ENCODE peak calls at places on chromosome 2, in five cellular contexts. One of them, this sample, is unnamed.

GRCh38 chr2:16522031-16522818 is 143.4 kb downstream of the CYRIA start:
- DNase-seq in GM12878: no peak
- DNase-seq in HCT116: no peak
- DNase-seq in breast epithelium: no peak
- DNase-seq in stomach: no peak
- DNase-seq in this sample: no peak

GRCh38 chr2:8162602-8163001 is 519.3 kb upstream of the ID2 start:
- DNase-seq in breast epithelium: no peak
- DNase-seq in HCT116: no peak
- DNase-seq in GM12878: no peak
- DNase-seq in stomach: no peak
- DNase-seq in this sample: no peak

GRCh38 chr2:96533292-96534073 is 3.1 kb upstream of the ARID5A start:
- DNase-seq in GM12878: no peak
- DNase-seq in HCT116: no peak
- DNase-seq in stomach: peak
- DNase-seq in breast epithelium: peak
- DNase-seq in this sample: peak

GRCh38 chr2:213021971-213022899 is 129.2 kb downstream of the IKZF2 start:
- DNase-seq in stomach: no peak
- DNase-seq in HCT116: no peak
- DNase-seq in GM12878: peak
- DNase-seq in breast epithelium: no peak
- DNase-seq in this sample: no peak

GRCh38 chr2:198168651-198169050 is 364.3 kb downstream of the PLCL1 start:
- DNase-seq in stomach: no peak
- DNase-seq in GM12878: no peak
- DNase-seq in breast epithelium: no peak
- DNase-seq in HCT116: no peak
- DNase-seq in this sample: no peak

GRCh38 chr2:5111581-5111980 is 580.6 kb upstream of the SOX11 start:
- DNase-seq in HCT116: no peak
- DNase-seq in GM12878: no peak
- DNase-seq in breast epithelium: peak
- DNase-seq in stomach: no peak
- DNase-seq in this sample: no peak

GRCh38 chr2:27154990-27155615 is 6.3 kb downstream of the TCF23 start:
- DNase-seq in HCT116: no peak
- DNase-seq in stomach: no peak
- DNase-seq in GM12878: no peak
- DNase-seq in breast epithelium: no peak
- DNase-seq in this sample: no peak

GRCh38 chr2:53353372-53354111 is 414.1 kb upstream of the CHAC2 start:
- DNase-seq in HCT116: peak
- DNase-seq in GM12878: no peak
- DNase-seq in stomach: no peak
- DNase-seq in breast epithelium: no peak
- DNase-seq in this sample: no peak

GRCh38 chr2:100903534-100904258 is 83.8 kb downstream of the NPAS2 start:
- DNase-seq in HCT116: no peak
- DNase-seq in breast epithelium: peak
- DNase-seq in GM12878: no peak
- DNase-seq in stomach: no peak
- DNase-seq in this sample: no peak

GRCh38 chr2:28610583-28611201 is 114.8 kb downstream of the PLB1 start:
- DNase-seq in stomach: peak
- DNase-seq in HCT116: peak
- DNase-seq in breast epithelium: peak
- DNase-seq in GM12878: no peak
- DNase-seq in this sample: no peak

GRCh38 chr2:25337276-25337675 is 4.4 kb downstream of the DNMT3A start:
- DNase-seq in HCT116: no peak
- DNase-seq in stomach: no peak
- DNase-seq in GM12878: no peak
- DNase-seq in breast epithelium: no peak
- DNase-seq in this sample: no peak

GRCh38 chr2:188975497-188976102 is 1.4 kb downstream of the COL3A1 start:
- DNase-seq in GM12878: no peak
- DNase-seq in breast epithelium: no peak
- DNase-seq in HCT116: no peak
- DNase-seq in stomach: no peak
- DNase-seq in this sample: no peak

GRCh38 chr2:65353046-65353445 is 79.4 kb downstream of the SPRED2 start:
- DNase-seq in breast epithelium: no peak
- DNase-seq in GM12878: no peak
- DNase-seq in stomach: no peak
- DNase-seq in HCT116: no peak
- DNase-seq in this sample: no peak

GRCh38 chr2:9430316-9431293 is 7.2 kb downstream of the CPSF3 start:
- DNase-seq in HCT116: no peak
- DNase-seq in breast epithelium: no peak
- DNase-seq in GM12878: no peak
- DNase-seq in stomach: no peak
- DNase-seq in this sample: no peak

GRCh38 chr2:133062174-133062573 is 392.2 kb upstream of the LYPD1 start:
- DNase-seq in GM12878: no peak
- DNase-seq in breast epithelium: no peak
- DNase-seq in stomach: no peak
- DNase-seq in HCT116: no peak
- DNase-seq in this sample: no peak

GRCh38 chr2:223366566-223366965 is 235.6 kb downstream of the SCG2 start:
- DNase-seq in breast epithelium: no peak
- DNase-seq in stomach: no peak
- DNase-seq in HCT116: no peak
- DNase-seq in GM12878: no peak
- DNase-seq in this sample: no peak

GRCh38 chr2:110755494-110756078 is 23.2 kb downstream of the ACOXL start:
- DNase-seq in breast epithelium: no peak
- DNase-seq in stomach: no peak
- DNase-seq in HCT116: no peak
- DNase-seq in GM12878: no peak
- DNase-seq in this sample: no peak

GRCh38 chr2:68730828-68731227 is 3.8 kb upstream of the ARHGAP25 start:
- DNase-seq in stomach: no peak
- DNase-seq in HCT116: no peak
- DNase-seq in GM12878: no peak
- DNase-seq in breast epithelium: no peak
- DNase-seq in this sample: no peak

GRCh38 chr2:14533106-14533757 is 99.3 kb upstream of the LRATD1 start:
- DNase-seq in breast epithelium: no peak
- DNase-seq in stomach: no peak
- DNase-seq in GM12878: no peak
- DNase-seq in HCT116: no peak
- DNase-seq in this sample: no peak

GRCh38 chr2:19739256-19739655 is 162.5 kb downstream of the TTC32 start:
- DNase-seq in breast epithelium: no peak
- DNase-seq in GM12878: no peak
- DNase-seq in HCT116: no peak
- DNase-seq in stomach: no peak
- DNase-seq in this sample: no peak

GRCh38 chr2:236557894-236558532 is 11.6 kb upstream of the ACKR3 start:
- DNase-seq in GM12878: no peak
- DNase-seq in breast epithelium: no peak
- DNase-seq in stomach: no peak
- DNase-seq in HCT116: no peak
- DNase-seq in this sample: no peak

GRCh38 chr2:61439241-61440002 is 31.5 kb downstream of the USP34 start:
- DNase-seq in stomach: peak
- DNase-seq in HCT116: no peak
- DNase-seq in GM12878: no peak
- DNase-seq in breast epithelium: no peak
- DNase-seq in this sample: no peak

GRCh38 chr2:211187602-211188001 is 631.2 kb downstream of the CPS1 start:
- DNase-seq in GM12878: no peak
- DNase-seq in HCT116: no peak
- DNase-seq in stomach: no peak
- DNase-seq in breast epithelium: no peak
- DNase-seq in this sample: no peak

GRCh38 chr2:237482485-237482884 is 4.6 kb upstream of the MLPH start:
- DNase-seq in breast epithelium: peak
- DNase-seq in stomach: peak
- DNase-seq in GM12878: no peak
- DNase-seq in HCT116: no peak
- DNase-seq in this sample: no peak

GRCh38 chr2:167582619-167583018 is 664.8 kb downstream of the STK39 start:
- DNase-seq in stomach: no peak
- DNase-seq in HCT116: no peak
- DNase-seq in GM12878: no peak
- DNase-seq in breast epithelium: no peak
- DNase-seq in this sample: no peak

GRCh38 chr2:240839152-240840143 is 19.4 kb upstream of the KIF1A start:
- DNase-seq in stomach: no peak
- DNase-seq in GM12878: no peak
- DNase-seq in HCT116: no peak
- DNase-seq in breast epithelium: no peak
- DNase-seq in this sample: no peak

DNA sequence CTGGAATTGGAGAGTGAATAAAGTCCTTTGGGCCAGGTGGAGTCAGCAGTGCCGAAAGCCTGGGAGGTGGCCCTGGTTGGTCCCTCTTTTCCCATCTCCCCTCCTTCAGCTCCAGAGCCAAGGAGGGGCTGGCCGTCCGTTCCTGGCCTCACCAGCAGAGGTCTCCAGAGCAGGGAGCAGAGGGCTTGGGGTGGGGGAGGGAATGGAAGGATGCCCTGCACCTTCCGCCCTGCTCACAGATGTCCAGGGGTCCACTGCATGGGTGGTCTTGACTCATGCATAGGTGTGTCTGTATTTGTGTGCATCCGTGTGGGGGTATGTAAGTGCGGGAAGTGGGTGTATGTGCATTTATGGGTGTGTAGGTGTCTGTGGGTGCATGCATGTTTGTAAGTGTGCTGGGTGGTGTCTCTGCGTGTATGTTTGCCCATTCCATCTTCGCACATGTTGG is 201.9 kb downstream of the ZFP36L2 start:
- DNase-seq in GM12878: no peak
- DNase-seq in breast epithelium: no peak
- DNase-seq in stomach: peak
- DNase-seq in HCT116: peak
- DNase-seq in this sample: peak
- TF ChIP-seq POLR2AphosphoS5 in GM12878: no peak
- TF ChIP-seq POLR2AphosphoS5 in breast epithelium: no peak
- TF ChIP-seq POLR2AphosphoS5 in stomach: no peak
- TF ChIP-seq POLR2AphosphoS5 in HCT116: no peak
- TF ChIP-seq POLR2AphosphoS5 in this sample: no peak

GRCh38 chr2:127422631-127423475 is 4.6 kb downstream of the PROC start:
- DNase-seq in breast epithelium: peak
- DNase-seq in GM12878: no peak
- DNase-seq in HCT116: no peak
- DNase-seq in stomach: peak
- DNase-seq in this sample: peak

GRCh38 chr2:127425540-127426490 is 7.6 kb downstream of the PROC start:
- DNase-seq in breast epithelium: peak
- DNase-seq in HCT116: no peak
- DNase-seq in stomach: no peak
- DNase-seq in GM12878: no peak
- DNase-seq in this sample: no peak

GRCh38 chr2:127423880-127424279 is 5.7 kb downstream of the PROC start:
- DNase-seq in GM12878: no peak
- DNase-seq in stomach: no peak
- DNase-seq in HCT116: no peak
- DNase-seq in breast epithelium: peak
- DNase-seq in this sample: no peak

GRCh38 chr2:127423476-127423840 is 5.2 kb downstream of the PROC start:
- DNase-seq in breast epithelium: peak
- DNase-seq in stomach: peak
- DNase-seq in HCT116: no peak
- DNase-seq in GM12878: no peak
- DNase-seq in this sample: no peak

GRCh38 chr2:127424598-127425379 is 6.6 kb downstream of the PROC start:
- DNase-seq in breast epithelium: peak
- DNase-seq in stomach: no peak
- DNase-seq in HCT116: no peak
- DNase-seq in GM12878: no peak
- DNase-seq in this sample: no peak
- TF ChIP-seq CTCF in breast epithelium: no peak
- TF ChIP-seq CTCF in stomach: no peak
- TF ChIP-seq CTCF in HCT116: no peak
- TF ChIP-seq CTCF in GM12878: no peak
- TF ChIP-seq CTCF in this sample: no peak

DNA sequence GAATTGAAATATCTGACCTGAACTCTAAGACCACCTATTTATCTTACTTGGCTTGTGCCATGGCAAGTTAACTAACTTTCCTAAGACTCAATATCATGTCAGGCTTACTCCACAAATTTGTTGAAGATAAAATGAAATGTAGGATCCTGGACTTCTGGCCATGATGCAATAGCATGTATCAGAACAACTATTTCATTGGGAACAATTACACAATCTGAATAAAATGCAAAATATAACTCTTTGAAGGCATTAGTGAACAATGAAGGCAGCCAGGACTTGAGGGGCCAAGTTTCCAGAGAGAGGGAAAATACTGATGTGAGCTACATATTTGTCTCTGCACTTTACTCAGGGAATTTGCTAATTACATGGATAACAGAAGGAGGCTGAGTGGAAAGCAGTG is 476.5 kb upstream of the ACVR2A start:
- DNase-seq in GM12878: no peak
- DNase-seq in HCT116: no peak
- DNase-seq in stomach: no peak
- DNase-seq in breast epithelium: no peak
- DNase-seq in this sample: no peak
- TF ChIP-seq POLR2AphosphoS5 in GM12878: no peak
- TF ChIP-seq POLR2AphosphoS5 in HCT116: no peak
- TF ChIP-seq POLR2AphosphoS5 in stomach: no peak
- TF ChIP-seq POLR2AphosphoS5 in breast epithelium: no peak
- TF ChIP-seq POLR2AphosphoS5 in this sample: no peak

DNA sequence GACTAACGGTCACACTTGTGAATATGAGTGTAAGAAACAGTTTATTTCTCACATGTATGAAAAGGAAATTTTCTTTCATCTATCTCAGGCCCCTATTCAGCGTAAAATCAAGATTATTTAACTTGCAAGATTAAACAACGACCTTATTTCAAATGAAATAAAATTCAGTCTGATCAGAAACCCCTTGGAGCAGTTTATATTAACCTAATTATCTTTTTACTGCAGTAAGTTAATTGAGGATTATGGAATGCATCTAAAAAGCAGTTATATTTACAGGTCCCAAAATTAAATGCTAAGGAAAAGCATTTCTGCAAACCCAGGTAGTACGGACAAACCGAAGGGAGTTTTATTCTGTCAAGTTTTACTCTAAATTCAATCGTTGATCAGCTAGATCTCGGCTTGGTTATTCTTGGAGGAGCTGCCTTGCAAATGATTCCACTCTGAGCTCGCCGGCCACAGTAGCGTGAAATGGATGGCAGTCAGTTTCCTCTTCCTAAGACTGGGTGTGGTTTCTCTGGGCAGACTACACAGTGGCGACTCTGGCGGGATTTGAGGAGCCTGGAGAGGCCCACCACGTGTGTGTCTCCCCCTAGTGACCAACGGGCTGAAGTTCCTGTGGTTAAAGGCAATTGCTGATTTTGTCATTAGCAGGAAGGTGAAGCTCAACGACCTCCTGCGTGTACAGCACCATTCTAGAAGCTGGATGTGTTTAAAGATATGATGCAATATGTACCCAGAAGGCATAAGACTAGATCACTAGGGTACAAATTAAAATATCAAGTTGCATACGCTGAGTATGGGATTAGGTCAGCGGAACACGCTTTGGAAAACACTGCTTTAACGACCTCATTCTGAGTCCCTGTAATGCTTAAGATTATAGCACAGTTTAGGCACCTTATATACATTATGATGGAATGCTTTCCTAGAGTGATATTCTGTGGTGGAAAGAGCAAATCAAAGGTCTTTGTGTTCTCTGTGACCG is 36.4 kb downstream of the PRKRA start:
- DNase-seq in breast epithelium: peak
- DNase-seq in GM12878: peak
- DNase-seq in HCT116: peak
- DNase-seq in stomach: peak
- DNase-seq in this sample: peak
- TF ChIP-seq CTCF in breast epithelium: peak
- TF ChIP-seq CTCF in GM12878: peak
- TF ChIP-seq CTCF in HCT116: peak
- TF ChIP-seq CTCF in stomach: no peak
- TF ChIP-seq CTCF in this sample: peak

This sample was measured in HL-60.